ENCODE peak calls at places on chromosomes 16 and 17, in four cellular contexts. One of them, this sample, is unnamed.
A peak's percentile ranks its signal among the peaks of the same experiment; 100 is the strongest.

GRCh38 chr16:5200123-5200522 is 102.5 kb upstream of the EEF2KMT start:
- DNase-seq in H1: no peak
- DNase-seq in astrocyte: no peak
- DNase-seq in OCI-LY7: no peak
- DNase-seq in this sample: no peak

GRCh38 chr17:42787266-42787665 is 6.9 kb downstream of the WNK4 start:
- DNase-seq in H1: no peak
- DNase-seq in astrocyte: no peak
- DNase-seq in OCI-LY7: no peak
- DNase-seq in this sample: no peak

GRCh38 chr16:71676236-71676635 is 48.3 kb downstream of the PHLPP2 start:
- DNase-seq in H1: no peak
- DNase-seq in OCI-LY7: no peak
- DNase-seq in astrocyte: no peak
- DNase-seq in this sample: no peak

GRCh38 chr17:9271989-9272388 is 250.7 kb downstream of the NTN1 start:
- DNase-seq in OCI-LY7: no peak
- DNase-seq in H1: no peak
- DNase-seq in astrocyte: no peak
- DNase-seq in this sample: no peak

GRCh38 chr17:37791434-37791833 is 46.6 kb upstream of the HNF1B start:
- DNase-seq in H1: no peak
- DNase-seq in astrocyte: no peak
- DNase-seq in OCI-LY7: peak; percentile 62
- DNase-seq in this sample: peak; percentile 37

GRCh38 chr17:72030067-72030899 is 90.5 kb upstream of the SOX9 start:
- DNase-seq in OCI-LY7: peak; percentile 77
- DNase-seq in H1: peak; percentile 70
- DNase-seq in astrocyte: peak; percentile 59
- DNase-seq in this sample: no peak

GRCh38 chr16:81634380-81635121 is 144.5 kb upstream of the PLCG2 start:
- DNase-seq in astrocyte: peak; percentile 65
- DNase-seq in OCI-LY7: no peak
- DNase-seq in H1: no peak
- DNase-seq in this sample: no peak

GRCh38 chr16:89358030-89359005 is 132.0 kb downstream of the ANKRD11 start:
- DNase-seq in OCI-LY7: no peak
- DNase-seq in astrocyte: no peak
- DNase-seq in H1: no peak
- DNase-seq in this sample: no peak

GRCh38 chr17:77316191-77316641 is 175.4 kb downstream of the SEC14L1 start:
- DNase-seq in OCI-LY7: no peak
- DNase-seq in astrocyte: peak; percentile 84
- DNase-seq in H1: peak; percentile 47
- DNase-seq in this sample: peak; percentile 37

GRCh38 chr16:19379838-19380237 is 37.8 kb upstream of the TMC5 start:
- DNase-seq in astrocyte: no peak
- DNase-seq in OCI-LY7: no peak
- DNase-seq in H1: no peak
- DNase-seq in this sample: no peak

GRCh38 chr16:82699711-82700495 is 73.1 kb downstream of the CDH13 start:
- DNase-seq in OCI-LY7: no peak
- DNase-seq in H1: no peak
- DNase-seq in astrocyte: peak; percentile 77
- DNase-seq in this sample: no peak

GRCh38 chr17:81631482-81631881 is 5.4 kb downstream of the NPLOC4 start:
- DNase-seq in H1: no peak
- DNase-seq in OCI-LY7: no peak
- DNase-seq in astrocyte: no peak
- DNase-seq in this sample: no peak

GRCh38 chr17:81635973-81636504 is 873 bp downstream of the NPLOC4 start:
- DNase-seq in OCI-LY7: peak; percentile 20
- DNase-seq in H1: no peak
- DNase-seq in astrocyte: peak; percentile 46
- DNase-seq in this sample: peak; percentile 74

GRCh38 chr17:81635431-81635830 is 1.5 kb downstream of the NPLOC4 start:
- DNase-seq in astrocyte: no peak
- DNase-seq in OCI-LY7: no peak
- DNase-seq in H1: no peak
- DNase-seq in this sample: peak; percentile 61

DNA sequence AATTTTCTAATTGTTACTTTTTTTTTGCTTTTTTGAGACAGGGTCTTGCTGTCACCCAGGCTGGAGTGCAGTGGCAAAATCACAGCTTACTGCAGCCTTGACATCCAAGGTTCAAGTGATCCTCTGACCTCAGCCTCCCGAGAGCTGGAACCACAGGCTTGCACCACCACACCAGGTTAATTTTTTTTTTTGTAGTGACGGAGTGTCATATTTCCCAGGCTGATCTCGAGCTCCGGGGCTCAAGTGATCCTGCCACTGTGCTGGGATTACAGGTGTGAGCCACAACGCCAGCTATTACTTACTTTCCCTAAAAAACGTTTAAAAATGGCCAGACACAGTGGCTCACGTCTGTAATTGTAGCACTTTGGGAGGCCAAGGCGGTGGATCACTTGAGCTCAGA is 6.6 kb downstream of the NPLOC4 start:
- DNase-seq in H1: no peak
- DNase-seq in OCI-LY7: no peak
- DNase-seq in astrocyte: no peak
- DNase-seq in this sample: no peak
- H3K79me2 ChIP-seq in H1: peaks cover 34% of the 10 kb centered on the region
- H3K79me2 ChIP-seq in OCI-LY7: peaks cover 36% of the 10 kb centered on the region
- H3K79me2 ChIP-seq in astrocyte: peaks cover 66% of the 10 kb centered on the region
- H3K79me2 ChIP-seq in this sample: peaks cover 2% of the 10 kb centered on the region

DNA sequence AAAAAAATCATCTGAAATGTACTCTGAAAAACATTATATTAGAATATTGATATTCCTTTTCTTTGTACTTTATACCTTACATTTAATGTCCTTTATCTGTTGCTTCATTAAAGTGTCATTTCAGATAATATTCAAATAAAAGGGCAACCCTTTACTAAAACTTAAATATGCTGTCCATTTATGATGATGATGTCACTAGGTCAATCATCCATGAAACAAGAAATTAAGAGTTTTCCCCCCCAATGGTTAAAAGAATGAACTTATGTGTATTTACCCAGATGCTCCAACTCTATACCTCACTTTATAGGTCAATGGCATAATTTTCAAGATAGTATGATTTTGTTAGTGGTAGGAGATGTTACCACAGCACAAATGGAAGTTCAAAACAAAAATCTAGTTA is 15.3 kb downstream of the APPBP2 start:
- DNase-seq in OCI-LY7: no peak
- DNase-seq in astrocyte: no peak
- DNase-seq in H1: no peak
- DNase-seq in this sample: no peak
- H3K79me2 ChIP-seq in OCI-LY7: peaks cover 32% of the 10 kb centered on the region
- H3K79me2 ChIP-seq in astrocyte: peaks cover 90% of the 10 kb centered on the region
- H3K79me2 ChIP-seq in H1: peaks cover 70% of the 10 kb centered on the region
- H3K79me2 ChIP-seq in this sample: peaks cover 8% of the 10 kb centered on the region

GRCh38 chr17:7314719-7315569 is at the start of gene GPS2:
- DNase-seq in OCI-LY7: peak; percentile 91
- DNase-seq in H1: no peak
- DNase-seq in astrocyte: peak; percentile 58
- DNase-seq in this sample: peak; percentile 92

GRCh38 chr17:7313890-7314718 is 1.1 kb downstream of the GPS2 start:
- DNase-seq in astrocyte: no peak
- DNase-seq in OCI-LY7: peak; percentile 27
- DNase-seq in H1: no peak
- DNase-seq in this sample: no peak

GRCh38 chr17:7311110-7311698 is 3.8 kb downstream of the EIF5A start:
- DNase-seq in H1: no peak
- DNase-seq in OCI-LY7: no peak
- DNase-seq in astrocyte: no peak
- DNase-seq in this sample: no peak

GRCh38 chr17:7313028-7313889 is 1.9 kb downstream of the GPS2 start:
- DNase-seq in OCI-LY7: peak; percentile 37
- DNase-seq in H1: no peak
- DNase-seq in astrocyte: no peak
- DNase-seq in this sample: no peak

DNA sequence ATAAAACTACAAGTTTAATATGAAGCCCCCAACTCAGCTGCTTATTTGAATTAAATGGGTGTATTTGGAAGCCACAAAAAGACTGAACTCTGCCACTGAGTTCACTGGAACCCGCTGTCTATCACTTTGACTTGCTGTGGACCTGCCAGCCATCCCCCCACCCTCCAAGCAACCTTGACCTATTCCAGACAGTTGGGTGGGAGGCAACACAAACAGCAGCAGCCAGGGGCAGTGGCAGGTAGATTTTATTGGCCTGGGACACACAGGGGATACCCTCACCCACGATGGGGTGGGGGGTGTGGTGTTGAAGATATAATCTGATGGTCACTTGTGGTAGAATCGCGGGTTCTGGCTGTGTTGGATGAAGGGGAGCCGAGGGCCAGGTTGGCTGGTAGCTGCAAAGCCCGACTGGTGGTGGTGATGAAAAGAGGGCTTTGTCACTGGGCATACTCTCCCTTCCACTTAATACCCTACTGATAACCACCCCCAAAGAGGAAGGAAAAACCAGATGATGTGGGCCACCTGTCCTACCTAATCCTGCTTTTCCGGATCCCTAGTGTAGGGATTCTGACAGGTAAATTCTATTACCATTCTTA is 2.6 kb downstream of the GPS2 start:
- DNase-seq in OCI-LY7: no peak
- DNase-seq in H1: no peak
- DNase-seq in astrocyte: no peak
- DNase-seq in this sample: no peak
- H3K79me2 ChIP-seq in OCI-LY7: peaks cover 51% of the 10 kb centered on the region
- H3K79me2 ChIP-seq in H1: peaks cover 43% of the 10 kb centered on the region
- H3K79me2 ChIP-seq in astrocyte: peaks cover 65% of the 10 kb centered on the region
- H3K79me2 ChIP-seq in this sample: peaks cover 23% of the 10 kb centered on the region

DNA sequence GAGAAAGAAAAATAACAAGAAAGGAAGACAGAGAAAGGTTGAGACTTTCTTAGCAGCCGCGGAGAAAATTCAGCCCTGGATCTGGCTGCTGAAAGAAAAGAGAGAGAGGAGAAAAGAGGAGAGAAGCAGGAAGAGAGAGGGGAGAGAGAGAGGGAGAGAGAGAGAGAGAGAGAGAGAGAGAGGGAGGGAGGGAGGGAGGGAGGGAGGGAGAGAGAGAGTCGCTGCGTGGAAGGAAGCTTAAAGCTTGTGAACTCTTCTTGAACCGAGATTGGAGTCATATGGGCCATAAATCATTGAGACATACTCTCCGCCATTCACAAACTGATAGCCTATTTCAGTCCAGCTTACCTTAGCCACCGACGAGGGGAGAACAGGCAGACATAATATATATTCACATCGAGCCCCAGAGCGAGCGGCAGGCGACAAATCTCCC is 10.3 kb upstream of the HOXB2 start:
- DNase-seq in OCI-LY7: no peak
- DNase-seq in astrocyte: peak; percentile 99
- DNase-seq in H1: no peak
- DNase-seq in this sample: no peak
- H3K79me2 ChIP-seq in OCI-LY7: no peaks in the 10 kb centered on the region
- H3K79me2 ChIP-seq in astrocyte: peaks cover 86% of the 10 kb centered on the region
- H3K79me2 ChIP-seq in H1: no peaks in the 10 kb centered on the region
- H3K79me2 ChIP-seq in this sample: peaks cover 8% of the 10 kb centered on the region

GRCh38 chr16:10587622-10588021 is 7.2 kb upstream of the EMP2 start:
- DNase-seq in astrocyte: no peak
- DNase-seq in OCI-LY7: no peak
- DNase-seq in H1: no peak
- DNase-seq in this sample: no peak

GRCh38 chr16:10589106-10589505 is 8.7 kb upstream of the EMP2 start:
- DNase-seq in OCI-LY7: no peak
- DNase-seq in H1: no peak
- DNase-seq in astrocyte: no peak
- DNase-seq in this sample: no peak

GRCh38 chr16:10592611-10593010 is 12.2 kb upstream of the EMP2 start:
- DNase-seq in OCI-LY7: no peak
- DNase-seq in astrocyte: no peak
- DNase-seq in H1: no peak
- DNase-seq in this sample: no peak

GRCh38 chr16:10594312-10594950 is 14.0 kb upstream of the EMP2 start:
- DNase-seq in astrocyte: no peak
- DNase-seq in H1: no peak
- DNase-seq in OCI-LY7: no peak
- DNase-seq in this sample: no peak

GRCh38 chr16:10590342-10590741 is 9.9 kb upstream of the EMP2 start:
- DNase-seq in H1: no peak
- DNase-seq in astrocyte: no peak
- DNase-seq in OCI-LY7: no peak
- DNase-seq in this sample: no peak
- H3K79me2 ChIP-seq in H1: no peaks in the 10 kb centered on the region
- H3K79me2 ChIP-seq in astrocyte: no peaks in the 10 kb centered on the region
- H3K79me2 ChIP-seq in OCI-LY7: no peaks in the 10 kb centered on the region
- H3K79me2 ChIP-seq in this sample: no peaks in the 10 kb centered on the region

DNA sequence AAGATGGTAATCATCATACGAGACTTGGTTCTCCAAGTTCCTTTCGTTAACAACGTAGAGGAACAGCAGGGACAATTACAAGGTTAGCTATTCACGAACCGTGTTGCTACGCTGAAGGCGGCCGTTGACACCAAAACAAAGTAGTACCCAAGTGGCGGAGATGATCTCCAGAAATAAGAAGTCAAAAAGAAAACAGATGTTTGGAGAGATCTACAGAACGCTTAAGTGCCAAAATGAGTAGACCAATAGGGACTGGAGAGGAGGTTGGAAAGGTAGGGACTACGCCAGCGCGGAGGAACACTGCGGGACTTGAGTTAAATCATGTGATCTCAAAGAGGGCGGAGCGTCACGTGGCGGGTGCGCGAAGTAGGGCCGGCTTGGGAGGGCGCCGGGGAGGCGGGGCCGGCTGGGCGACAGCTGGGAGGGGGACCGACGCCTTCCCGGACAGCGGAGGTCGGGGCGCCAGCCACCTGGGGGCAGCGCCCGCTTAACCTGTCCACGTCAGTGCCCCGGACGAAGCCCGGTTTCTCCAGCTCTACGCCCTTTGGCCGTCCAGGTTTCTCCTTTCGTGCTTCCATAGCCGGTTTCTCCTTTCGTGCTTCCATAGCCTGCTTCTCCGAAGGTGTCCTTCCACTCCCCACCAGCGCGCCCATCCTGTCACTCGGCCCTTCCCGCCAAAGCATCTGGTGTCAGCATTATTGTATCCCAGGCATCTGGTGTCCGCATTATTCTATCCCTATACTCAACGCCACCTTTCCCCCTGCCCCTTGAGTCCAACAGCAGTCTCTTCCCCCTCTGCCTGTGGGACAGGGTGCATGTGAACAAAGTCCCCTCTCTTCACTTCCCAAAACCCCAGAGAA is 698 bp upstream of the GABARAP start:
- DNase-seq in astrocyte: peak; percentile 95
- DNase-seq in OCI-LY7: peak; percentile 93
- DNase-seq in H1: no peak
- DNase-seq in this sample: peak; percentile 97
- H3K79me2 ChIP-seq in astrocyte: peaks cover 63% of the 10 kb centered on the region
- H3K79me2 ChIP-seq in OCI-LY7: peaks cover 34% of the 10 kb centered on the region
- H3K79me2 ChIP-seq in H1: peaks cover 39% of the 10 kb centered on the region
- H3K79me2 ChIP-seq in this sample: peaks cover 18% of the 10 kb centered on the region